ENCODE peak calls at places on chromosomes 5 and 9, in eight cellular contexts. S is mesothelial cell of epicardium, M is OCI-LY7, F is activated T-helper 1 cell treated with Interleukin-2 at 50 U/mL for 16 hours, Q is fibroblast of villous mesenchyme, O is GM12892, D is fibroblast of pulmonary artery, V is K562. T is an unnamed sample.
A peak's percentile ranks its signal among the peaks of the same experiment; 100 is the strongest.

GRCh38 chr5:169050146-169050571 is 250.8 kb downstream of the SLIT3 start:
- DNase-seq in V (no peak), D (no peak), O (no peak), S (no peak), M (no peak), Q (no peak), F (no peak), T (no peak)

GRCh38 chr9:82790868-82791267 is 272.1 kb downstream of the RASEF start:
- DNase-seq in D (no peak), M (no peak), V (no peak), Q (no peak), S (no peak), O (no peak), F (no peak), T (no peak)

GRCh38 chr9:82196658-82197057 is 208.1 kb downstream of the SPATA31D1 start:
- DNase-seq in O (no peak), S (no peak), D (no peak), F (no peak), V (no peak), Q (no peak), M (no peak), T (no peak)

GRCh38 chr5:64972591-64972990 is 203.9 kb downstream of the CWC27 start:
- DNase-seq in D (no peak), F (no peak), S (no peak), M (no peak), V (no peak), O (no peak), Q (no peak), T (no peak)

GRCh38 chr9:128575921-128576320 is 23.5 kb downstream of the SPTAN1 start:
- DNase-seq in Q (peak; percentile 32), O (no peak), D (no peak), M (no peak), S (no peak), V (no peak), F (no peak), T (no peak)

GRCh38 chr5:85990998-85991397 is 626.7 kb upstream of the COX7C start:
- DNase-seq in O (no peak), F (no peak), S (no peak), M (peak; percentile 4), D (no peak), Q (no peak), V (no peak), T (no peak)

GRCh38 chr5:146340260-146341081 is 1.8 kb downstream of the POU4F3 start:
- DNase-seq in D (peak; percentile 73), V (peak; percentile 68), Q (peak; percentile 71), S (peak; percentile 83), F (no peak), M (peak; percentile 4), O (no peak), T (no peak)

GRCh38 chr5:139417214-139417613 is 13.3 kb upstream of the SPATA24 start:
- DNase-seq in M (no peak), F (no peak), Q (no peak), S (no peak), D (no peak), O (no peak), V (no peak), T (no peak)

GRCh38 chr5:42984307-42984706 is 55.8 kb downstream of the ANXA2R start:
- DNase-seq in V (no peak), S (no peak), Q (no peak), M (no peak), O (no peak), D (no peak), F (no peak), T (no peak)

GRCh38 chr9:115650768-115651167 is 502.8 kb upstream of the PAPPA start:
- DNase-seq in S (no peak), M (no peak), O (no peak), Q (peak; percentile 78), F (no peak), V (no peak), D (peak; percentile 84), T (no peak)

GRCh38 chr9:113589890-113590289 is 126.4 kb downstream of the RGS3 start:
- DNase-seq in V (no peak), D (peak; percentile 73), Q (peak; percentile 51), S (no peak), F (no peak), O (no peak), M (peak; percentile 52), T (no peak)

GRCh38 chr5:33850100-33850594 is 41.6 kb downstream of the ADAMTS12 start:
- DNase-seq in Q (peak; percentile 73), D (peak; percentile 64), F (no peak), M (no peak), S (no peak), V (no peak), O (peak; percentile 42), T (no peak)

GRCh38 chr9:127021664-127022337 is 100.6 kb downstream of the ANGPTL2 start:
- DNase-seq in O (no peak), V (no peak), M (no peak), D (peak; percentile 99), S (peak; percentile 64), Q (peak; percentile 99), F (no peak), T (no peak)

GRCh38 chr9:79759460-79759859 is 187.7 kb downstream of the TLE4 start:
- DNase-seq in O (no peak), D (no peak), Q (no peak), M (no peak), F (no peak), V (no peak), S (no peak), T (no peak)

GRCh38 chr5:132621699-132622098 is 36.3 kb upstream of the IL13 start:
- DNase-seq in F (no peak), O (no peak), V (no peak), S (no peak), Q (no peak), M (no peak), D (no peak), T (no peak)

GRCh38 chr9:107557236-107557990 is 67.8 kb upstream of the KLF4 start:
- DNase-seq in M (no peak), D (peak; percentile 25), F (no peak), O (no peak), S (no peak), Q (peak; percentile 77), V (no peak), T (no peak)

GRCh38 chr5:150542933-150543445 is 35.1 kb downstream of the NDST1 start:
- DNase-seq in O (no peak), M (no peak), Q (no peak), V (no peak), D (no peak), S (no peak), F (no peak), T (no peak)

GRCh38 chr5:1948663-1949191 is 66.0 kb upstream of the IRX4 start:
- DNase-seq in O (no peak), V (no peak), Q (no peak), F (no peak), M (no peak), S (no peak), D (no peak), T (no peak)

GRCh38 chr9:86491634-86492266 is 137.5 kb upstream of the TUT7 start:
- DNase-seq in S (no peak), F (no peak), D (no peak), M (no peak), Q (peak; percentile 54), V (no peak), O (no peak), T (no peak)

GRCh38 chr5:76980518-76981144 is 27.8 kb downstream of the CRHBP start:
- DNase-seq in S (no peak), V (no peak), Q (peak; percentile 18), F (no peak), M (no peak), O (no peak), D (no peak), T (no peak)

GRCh38 chr9:74771262-74771585 is 116.5 kb downstream of the TRPM6 start:
- DNase-seq in M (no peak), Q (no peak), S (no peak), F (no peak), D (no peak), O (no peak), V (no peak), T (no peak)

GRCh38 chr9:94213513-94214124 is 45.5 kb upstream of the ZNF169 start:
- DNase-seq in D (peak; percentile 87), V (peak; percentile 84), F (peak; percentile 46), Q (peak; percentile 79), O (peak; percentile 51), S (peak; percentile 73), M (peak; percentile 87), T (peak; percentile 4)

GRCh38 chr5:134466241-134467069 is 54.8 kb upstream of the CDKN2AIPNL start:
- DNase-seq in S (peak; percentile 71), V (peak; percentile 74), Q (peak; percentile 98), O (peak; percentile 46), M (no peak), D (peak; percentile 98), F (peak; percentile 22), T (peak; percentile 67)

GRCh38 chr9:107637421-107638420 is 148.2 kb upstream of the KLF4 start:
- DNase-seq in O (peak; percentile 33), M (no peak), Q (peak; percentile 98), D (peak; percentile 100), S (peak; percentile 77), F (no peak), V (no peak), T (peak; percentile 40)

GRCh38 chr5:9437741-9438240 is 108.1 kb downstream of the SEMA5A start:
- DNase-seq in O (no peak), F (no peak), D (peak; percentile 70), V (no peak), M (no peak), S (no peak), Q (peak; percentile 41), T (no peak)

T was measured in esophagus squamous epithelium.